ENCODE peak calls at places on chromosomes 6 and 20, in seven cellular contexts. M is RPMI8226, C is neural crest cell, N is kidney epithelial cell, E is thoracic aorta, Q is amniotic epithelial cell, R is neural progenitor cell. H is an unnamed sample.

GRCh38 chr6:66376021-66376420 is 669.0 kb upstream of the EYS start:
- DNase-seq in M (no peak), C (no peak), N (no peak), E (no peak), Q (no peak), R (no peak), H (no peak)

GRCh38 chr6:147220345-147220744 is 16.1 kb downstream of the STXBP5 start:
- DNase-seq in M (no peak), C (no peak), N (no peak), E (no peak), Q (no peak), R (no peak), H (no peak)

GRCh38 chr6:45104429-45104828 is 223.7 kb upstream of the RUNX2 start:
- DNase-seq in M (no peak), C (no peak), N (no peak), E (no peak), Q (no peak), R (no peak), H (no peak)

GRCh38 chr20:3068986-3069900 is 2.2 kb upstream of the OXT start:
- DNase-seq in M (peak), C (no peak), N (no peak), E (no peak), Q (peak), R (peak), H (no peak)

GRCh38 chr20:1654994-1655393 is 2.6 kb downstream of the SIRPG start:
- DNase-seq in M (no peak), C (no peak), N (no peak), E (no peak), Q (no peak), R (no peak), H (no peak)

GRCh38 chr6:113644861-113645575 is 212.1 kb upstream of the MARCKS start:
- DNase-seq in M (no peak), C (no peak), N (peak), E (no peak), Q (peak), R (no peak), H (no peak)

GRCh38 chr6:168292911-168293310 is 26.7 kb downstream of the DACT2 start:
- DNase-seq in M (no peak), C (no peak), N (no peak), E (no peak), Q (no peak), R (no peak), H (no peak)

GRCh38 chr6:155378284-155378683 is 64.0 kb upstream of the TFB1M start:
- DNase-seq in M (no peak), C (no peak), N (no peak), E (no peak), Q (no peak), R (no peak), H (no peak)

GRCh38 chr6:16224409-16224808 is 14.0 kb upstream of the GMPR start:
- DNase-seq in M (no peak), C (no peak), N (no peak), E (no peak), Q (no peak), R (no peak), H (no peak)

GRCh38 chr20:63703976-63704748 is 3.6 kb downstream of the ARFRP1 start:
- DNase-seq in M (no peak), C (no peak), N (no peak), E (no peak), Q (no peak), R (no peak), H (no peak)

GRCh38 chr20:62702886-62703852 is 5.5 kb upstream of the NTSR1 start:
- DNase-seq in M (peak), C (no peak), N (peak), E (no peak), Q (peak), R (no peak), H (peak)

GRCh38 chr6:90110971-90111370 is 185.7 kb downstream of the BACH2 start:
- DNase-seq in M (no peak), C (no peak), N (no peak), E (no peak), Q (no peak), R (no peak), H (no peak)

GRCh38 chr20:57106030-57106682 is 160.3 kb downstream of the BMP7 start:
- DNase-seq in M (peak), C (no peak), N (no peak), E (no peak), Q (no peak), R (no peak), H (no peak)

GRCh38 chr6:115783402-115784061 is 277.2 kb downstream of the FRK start:
- DNase-seq in M (no peak), C (no peak), N (no peak), E (peak), Q (no peak), R (no peak), H (no peak)

GRCh38 chr6:93423542-93423941 is 4.2 kb upstream of the EPHA7 start:
- DNase-seq in M (peak), C (peak), N (no peak), E (no peak), Q (peak), R (peak), H (peak)

GRCh38 chr6:17703256-17703694 is 3.5 kb downstream of the NUP153 start:
- DNase-seq in M (peak), C (no peak), N (no peak), E (peak), Q (peak), R (no peak), H (no peak)

GRCh38 chr6:99522531-99522930 is 7.3 kb upstream of the USP45 start:
- DNase-seq in M (no peak), C (no peak), N (peak), E (no peak), Q (peak), R (no peak), H (no peak)

GRCh38 chr6:112302154-112302553 is 45.0 kb upstream of the RFPL4B start:
- DNase-seq in M (no peak), C (no peak), N (no peak), E (no peak), Q (no peak), R (no peak), H (no peak)

GRCh38 chr6:7617954-7618764 is 28.2 kb downstream of the SNRNP48 start:
- DNase-seq in M (peak), C (no peak), N (peak), E (no peak), Q (peak), R (no peak), H (no peak)

GRCh38 chr20:13325033-13325432 is 104.0 kb downstream of the ISM1 start:
- DNase-seq in M (peak), C (no peak), N (no peak), E (no peak), Q (peak), R (peak), H (peak)

GRCh38 chr6:120451508-120451907 is 882.8 kb downstream of the TBC1D32 start:
- DNase-seq in M (no peak), C (no peak), N (no peak), E (no peak), Q (no peak), R (no peak), H (no peak)

GRCh38 chr20:23151885-23152284 is 65.8 kb upstream of the CD93 start:
- DNase-seq in M (no peak), C (no peak), N (no peak), E (no peak), Q (no peak), R (no peak), H (no peak)